ENCODE peak calls at places on chromosomes 6 and 20, in five cellular contexts. One of them, this sample, is unnamed.

GRCh38 chr6:130900913-130901312 is 73.7 kb downstream of the SMLR1 start:
- DNase-seq in HT1080: peak
- DNase-seq in anterior cingulate cortex: no peak
- DNase-seq in stimulated activated CD4-positive, alpha-beta T cell treated with anti-CD3 and anti-CD28 coated beads, Interleukin-4, amount 100 ng/mL, for 48 hours: no peak
- DNase-seq in WTC11: no peak
- DNase-seq in this sample: no peak

GRCh38 chr6:108734336-108734922 is 113.8 kb upstream of the ARMC2 start:
- DNase-seq in HT1080: no peak
- DNase-seq in anterior cingulate cortex: no peak
- DNase-seq in stimulated activated CD4-positive, alpha-beta T cell treated with anti-CD3 and anti-CD28 coated beads, Interleukin-4, amount 100 ng/mL, for 48 hours: no peak
- DNase-seq in WTC11: no peak
- DNase-seq in this sample: no peak

GRCh38 chr20:63064310-63064709 is 57.5 kb upstream of the BHLHE23 start:
- DNase-seq in HT1080: no peak
- DNase-seq in anterior cingulate cortex: no peak
- DNase-seq in stimulated activated CD4-positive, alpha-beta T cell treated with anti-CD3 and anti-CD28 coated beads, Interleukin-4, amount 100 ng/mL, for 48 hours: no peak
- DNase-seq in WTC11: peak
- DNase-seq in this sample: no peak

GRCh38 chr6:95352064-95352463 is 225.3 kb upstream of the MANEA start:
- DNase-seq in HT1080: no peak
- DNase-seq in anterior cingulate cortex: no peak
- DNase-seq in stimulated activated CD4-positive, alpha-beta T cell treated with anti-CD3 and anti-CD28 coated beads, Interleukin-4, amount 100 ng/mL, for 48 hours: no peak
- DNase-seq in WTC11: no peak
- DNase-seq in this sample: no peak

GRCh38 chr6:156662025-156662445 is 115.1 kb upstream of the ARID1B start:
- DNase-seq in HT1080: no peak
- DNase-seq in anterior cingulate cortex: no peak
- DNase-seq in stimulated activated CD4-positive, alpha-beta T cell treated with anti-CD3 and anti-CD28 coated beads, Interleukin-4, amount 100 ng/mL, for 48 hours: no peak
- DNase-seq in WTC11: peak
- DNase-seq in this sample: no peak

GRCh38 chr20:32289661-32290431 is 12.4 kb downstream of the KIF3B start:
- DNase-seq in HT1080: no peak
- DNase-seq in anterior cingulate cortex: no peak
- DNase-seq in stimulated activated CD4-positive, alpha-beta T cell treated with anti-CD3 and anti-CD28 coated beads, Interleukin-4, amount 100 ng/mL, for 48 hours: no peak
- DNase-seq in WTC11: no peak
- DNase-seq in this sample: no peak

GRCh38 chr6:134373282-134373922 is 55.5 kb upstream of the SGK1 start:
- DNase-seq in HT1080: peak
- DNase-seq in anterior cingulate cortex: no peak
- DNase-seq in stimulated activated CD4-positive, alpha-beta T cell treated with anti-CD3 and anti-CD28 coated beads, Interleukin-4, amount 100 ng/mL, for 48 hours: no peak
- DNase-seq in WTC11: no peak
- DNase-seq in this sample: no peak

GRCh38 chr6:128118401-128118800 is 217.5 kb upstream of the THEMIS start:
- DNase-seq in HT1080: no peak
- DNase-seq in anterior cingulate cortex: no peak
- DNase-seq in stimulated activated CD4-positive, alpha-beta T cell treated with anti-CD3 and anti-CD28 coated beads, Interleukin-4, amount 100 ng/mL, for 48 hours: no peak
- DNase-seq in WTC11: no peak
- DNase-seq in this sample: no peak

GRCh38 chr20:64038579-64039292 is 2.8 kb downstream of the C20orf204 start:
- DNase-seq in HT1080: peak
- DNase-seq in anterior cingulate cortex: peak
- DNase-seq in stimulated activated CD4-positive, alpha-beta T cell treated with anti-CD3 and anti-CD28 coated beads, Interleukin-4, amount 100 ng/mL, for 48 hours: peak
- DNase-seq in WTC11: peak
- DNase-seq in this sample: no peak

GRCh38 chr6:79010422-79010821 is 67.6 kb downstream of the PHIP start:
- DNase-seq in HT1080: no peak
- DNase-seq in anterior cingulate cortex: no peak
- DNase-seq in stimulated activated CD4-positive, alpha-beta T cell treated with anti-CD3 and anti-CD28 coated beads, Interleukin-4, amount 100 ng/mL, for 48 hours: no peak
- DNase-seq in WTC11: no peak
- DNase-seq in this sample: no peak

GRCh38 chr20:4962257-4962855 is 39.0 kb downstream of the SLC23A2 start:
- DNase-seq in HT1080: no peak
- DNase-seq in anterior cingulate cortex: no peak
- DNase-seq in stimulated activated CD4-positive, alpha-beta T cell treated with anti-CD3 and anti-CD28 coated beads, Interleukin-4, amount 100 ng/mL, for 48 hours: no peak
- DNase-seq in WTC11: no peak
- DNase-seq in this sample: no peak

GRCh38 chr6:72521684-72522083 is 100.2 kb upstream of the KCNQ5 start:
- DNase-seq in HT1080: no peak
- DNase-seq in anterior cingulate cortex: no peak
- DNase-seq in stimulated activated CD4-positive, alpha-beta T cell treated with anti-CD3 and anti-CD28 coated beads, Interleukin-4, amount 100 ng/mL, for 48 hours: no peak
- DNase-seq in WTC11: no peak
- DNase-seq in this sample: no peak

GRCh38 chr6:44076366-44077200 is 50.7 kb downstream of the MRPL14 start:
- DNase-seq in HT1080: no peak
- DNase-seq in anterior cingulate cortex: no peak
- DNase-seq in stimulated activated CD4-positive, alpha-beta T cell treated with anti-CD3 and anti-CD28 coated beads, Interleukin-4, amount 100 ng/mL, for 48 hours: no peak
- DNase-seq in WTC11: no peak
- DNase-seq in this sample: no peak

GRCh38 chr6:36929607-36930006 is 24.9 kb upstream of the PI16 start:
- DNase-seq in HT1080: no peak
- DNase-seq in anterior cingulate cortex: no peak
- DNase-seq in stimulated activated CD4-positive, alpha-beta T cell treated with anti-CD3 and anti-CD28 coated beads, Interleukin-4, amount 100 ng/mL, for 48 hours: no peak
- DNase-seq in WTC11: no peak
- DNase-seq in this sample: no peak

GRCh38 chr20:3933126-3933684 is 44.0 kb downstream of the PANK2 start:
- DNase-seq in HT1080: no peak
- DNase-seq in anterior cingulate cortex: no peak
- DNase-seq in stimulated activated CD4-positive, alpha-beta T cell treated with anti-CD3 and anti-CD28 coated beads, Interleukin-4, amount 100 ng/mL, for 48 hours: no peak
- DNase-seq in WTC11: no peak
- DNase-seq in this sample: no peak

GRCh38 chr6:157281570-157281969 is 41.7 kb downstream of the TMEM242 start:
- DNase-seq in HT1080: peak
- DNase-seq in anterior cingulate cortex: no peak
- DNase-seq in stimulated activated CD4-positive, alpha-beta T cell treated with anti-CD3 and anti-CD28 coated beads, Interleukin-4, amount 100 ng/mL, for 48 hours: no peak
- DNase-seq in WTC11: peak
- DNase-seq in this sample: no peak

GRCh38 chr20:8155229-8155628 is 23.2 kb downstream of the PLCB1 start:
- DNase-seq in HT1080: no peak
- DNase-seq in anterior cingulate cortex: no peak
- DNase-seq in stimulated activated CD4-positive, alpha-beta T cell treated with anti-CD3 and anti-CD28 coated beads, Interleukin-4, amount 100 ng/mL, for 48 hours: no peak
- DNase-seq in WTC11: no peak
- DNase-seq in this sample: no peak

GRCh38 chr6:52539607-52540006 is 37.3 kb downstream of the TRAM2 start:
- DNase-seq in HT1080: peak
- DNase-seq in anterior cingulate cortex: no peak
- DNase-seq in stimulated activated CD4-positive, alpha-beta T cell treated with anti-CD3 and anti-CD28 coated beads, Interleukin-4, amount 100 ng/mL, for 48 hours: no peak
- DNase-seq in WTC11: no peak
- DNase-seq in this sample: no peak

GRCh38 chr20:8946036-8946926 is 122.6 kb upstream of the PLCB4 start:
- DNase-seq in HT1080: no peak
- DNase-seq in anterior cingulate cortex: no peak
- DNase-seq in stimulated activated CD4-positive, alpha-beta T cell treated with anti-CD3 and anti-CD28 coated beads, Interleukin-4, amount 100 ng/mL, for 48 hours: no peak
- DNase-seq in WTC11: no peak
- DNase-seq in this sample: no peak